ENCODE peak calls at places on chromosomes 5 and 9, in six cellular contexts. F, M, W, E, C and A are unnamed samples.

GRCh38 chr9:97292200-97292599 is 15.3 kb upstream of the CCDC180 start:
- DNase-seq in F (no peak), M (no peak), W (no peak), E (no peak), C (no peak), A (no peak)

GRCh38 chr5:75049581-75050274 is 2.6 kb downstream of the GCNT4 start:
- DNase-seq in F (no peak), M (peak; percentile 56), W (peak; percentile 70), E (no peak), C (peak; percentile 90), A (peak; percentile 15)

GRCh38 chr5:81553570-81554212 is 159.8 kb upstream of the ACOT12 start:
- DNase-seq in F (no peak), M (no peak), W (no peak), E (no peak), C (no peak), A (no peak)

GRCh38 chr5:6013496-6013895 is 364.9 kb downstream of the MED10 start:
- DNase-seq in F (no peak), M (no peak), W (no peak), E (no peak), C (no peak), A (no peak)

GRCh38 chr5:169637085-169637855 is at the start of gene DOCK2:
- DNase-seq in F (no peak), M (no peak), W (peak; percentile 58), E (peak; percentile 92), C (peak; percentile 59), A (peak; percentile 92)

GRCh38 chr9:126614455-126615248 is 924 bp downstream of the LMX1B start:
- DNase-seq in F (no peak), M (peak; percentile 57), W (no peak), E (peak; percentile 85), C (peak; percentile 52), A (no peak)

GRCh38 chr5:463952-464351 is 21.0 kb downstream of the EXOC3 start:
- DNase-seq in F (peak; percentile 22), M (no peak), W (no peak), E (peak; percentile 38), C (no peak), A (peak; percentile 52)

GRCh38 chr9:111926421-111926875 is 29.8 kb downstream of the UGCG start:
- DNase-seq in F (no peak), M (no peak), W (no peak), E (no peak), C (no peak), A (peak; percentile 52)

GRCh38 chr9:21804336-21804735 is 1.9 kb downstream of the MTAP start:
- DNase-seq in F (no peak), M (no peak), W (no peak), E (no peak), C (no peak), A (no peak)

GRCh38 chr5:134527156-134527960 is 1.9 kb downstream of the JADE2 start:
- DNase-seq in F (peak; percentile 76), M (peak; percentile 93), W (peak; percentile 82), E (peak; percentile 96), C (peak; percentile 95), A (peak; percentile 57)

GRCh38 chr9:91423785-91424402 is at the start of gene NFIL3:
- DNase-seq in F (peak; percentile 83), M (peak; percentile 96), W (peak; percentile 87), E (peak; percentile 97), C (peak; percentile 77), A (peak; percentile 70)

GRCh38 chr5:174922955-174923354 is 198.6 kb downstream of the MSX2 start:
- DNase-seq in F (no peak), M (no peak), W (no peak), E (peak; percentile 60), C (peak; percentile 53), A (no peak)

GRCh38 chr5:177453852-177454396 is 7.3 kb downstream of the PRR7 start:
- DNase-seq in F (no peak), M (no peak), W (no peak), E (no peak), C (peak; percentile 53), A (peak; percentile 68)

GRCh38 chr9:1018121-1018520 is 32.0 kb upstream of the DMRT2 start:
- DNase-seq in F (no peak), M (no peak), W (no peak), E (peak; percentile 55), C (peak; percentile 88), A (peak; percentile 33)

GRCh38 chr5:80481019-80481893 is 6.6 kb upstream of the FAM151B start:
- DNase-seq in F (no peak), M (peak; percentile 28), W (peak; percentile 51), E (no peak), C (peak; percentile 79), A (peak; percentile 43)

GRCh38 chr5:134022333-134022732 is 17.6 kb upstream of the VDAC1 start:
- DNase-seq in F (no peak), M (no peak), W (no peak), E (no peak), C (no peak), A (no peak)

GRCh38 chr5:181241393-181241975 is 2.2 kb downstream of the RACK1 start:
- DNase-seq in F (no peak), M (peak; percentile 29), W (no peak), E (no peak), C (no peak), A (no peak)

GRCh38 chr9:133708770-133709611 is 29.2 kb downstream of the SARDH start:
- DNase-seq in F (no peak), M (no peak), W (no peak), E (peak; percentile 63), C (no peak), A (no peak)

GRCh38 chr5:138354926-138355378 is 2.5 kb downstream of the KDM3B start:
- DNase-seq in F (no peak), M (peak; percentile 64), W (no peak), E (no peak), C (peak; percentile 91), A (peak; percentile 23)
- TF ChIP-seq CTCF in F (no peak), M (peak; percentile 32), W (no peak), E (no peak), C (peak; percentile 24), A (no peak)

DNA sequence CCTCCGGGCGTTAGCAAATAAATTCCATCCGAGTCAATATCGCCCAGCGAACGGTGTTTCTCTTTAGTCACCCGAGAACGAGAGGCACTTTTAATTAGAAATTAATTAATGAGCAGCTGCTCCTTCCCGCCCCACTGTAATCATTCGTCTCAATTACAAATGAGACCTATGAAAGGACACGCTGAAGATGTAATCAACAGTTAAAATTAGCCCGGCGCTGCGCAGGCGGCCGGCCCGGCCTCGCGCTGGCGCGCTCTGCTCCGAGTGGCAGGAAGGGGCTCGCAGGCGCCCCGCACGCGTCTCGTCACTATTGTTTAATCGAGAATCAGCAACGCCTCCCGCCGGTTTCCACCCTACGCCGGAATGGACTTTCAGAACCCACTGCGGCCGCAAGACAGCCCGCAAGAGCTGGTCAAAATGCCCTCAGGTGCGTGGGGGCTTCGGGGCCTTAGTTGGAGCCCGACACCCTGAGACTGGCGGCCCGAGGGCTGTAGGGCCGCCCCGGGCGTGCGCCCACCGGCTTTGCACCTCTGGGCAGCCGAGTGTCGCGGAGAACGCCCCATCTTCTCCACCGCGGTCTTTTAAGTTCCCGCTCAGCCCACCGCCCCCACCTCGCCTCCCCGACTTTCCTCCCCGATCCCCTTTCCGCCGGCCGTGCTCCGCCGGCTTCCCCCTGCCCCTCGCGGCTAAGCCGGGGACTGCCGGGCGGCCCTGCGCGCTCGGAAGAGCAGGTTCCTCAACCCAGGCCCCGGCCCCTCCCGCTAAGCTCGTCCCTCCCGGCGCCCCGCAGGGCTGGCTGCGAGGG is 597 bp upstream of the IRX4 start:
- DNase-seq in F (no peak), M (peak; percentile 71), W (no peak), E (no peak), C (peak; percentile 76), A (no peak)
- TF ChIP-seq POLR2AphosphoS5 in F (no peak), M (no peak), W (no peak), E (no peak), C (no peak), A (no peak)

GRCh38 chr9:37800631-37801286 is at the start of gene DCAF10:
- DNase-seq in F (peak; percentile 87), M (peak; percentile 94), W (peak; percentile 90), E (peak; percentile 99), C (peak; percentile 93), A (peak; percentile 87)
- TF ChIP-seq CTCF in F (no peak), M (no peak), W (no peak), E (peak; percentile 21), C (no peak), A (no peak)

DNA sequence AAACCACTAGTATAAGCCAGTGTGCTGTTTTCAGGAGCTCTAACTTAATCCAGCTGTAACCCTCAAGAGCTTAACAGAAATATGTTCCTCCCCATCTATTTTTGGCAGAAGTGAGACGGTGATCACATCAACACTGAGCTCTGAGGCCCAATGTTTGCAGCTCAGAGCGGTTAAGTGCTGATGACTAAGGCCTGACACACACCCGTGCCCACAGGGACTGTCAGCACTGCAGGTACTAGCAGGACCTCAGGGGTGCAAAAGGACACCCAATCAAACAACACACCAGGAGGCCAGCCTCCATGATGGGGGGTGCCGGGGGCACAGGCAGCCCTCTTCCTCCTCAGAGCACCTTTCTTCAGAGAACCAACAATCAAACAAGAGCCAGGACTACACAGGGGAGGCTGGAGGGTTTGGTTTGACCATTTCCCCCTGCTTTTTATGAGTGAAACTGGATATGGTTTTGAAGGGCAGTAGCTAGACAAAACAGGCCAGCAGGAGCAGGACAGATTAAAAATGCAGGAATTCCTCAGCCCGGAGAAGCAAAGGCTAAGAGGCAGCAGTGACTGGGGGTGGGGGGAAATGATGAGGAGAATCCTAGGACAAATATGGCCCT is 61.3 kb downstream of the RAPGEF1 start:
- DNase-seq in F (no peak), M (no peak), W (peak; percentile 68), E (no peak), C (peak; percentile 58), A (peak; percentile 71)
- TF ChIP-seq POLR2AphosphoS5 in F (no peak), M (peak; percentile 67), W (peak; percentile 79), E (peak; percentile 78), C (no peak), A (no peak)

DNA sequence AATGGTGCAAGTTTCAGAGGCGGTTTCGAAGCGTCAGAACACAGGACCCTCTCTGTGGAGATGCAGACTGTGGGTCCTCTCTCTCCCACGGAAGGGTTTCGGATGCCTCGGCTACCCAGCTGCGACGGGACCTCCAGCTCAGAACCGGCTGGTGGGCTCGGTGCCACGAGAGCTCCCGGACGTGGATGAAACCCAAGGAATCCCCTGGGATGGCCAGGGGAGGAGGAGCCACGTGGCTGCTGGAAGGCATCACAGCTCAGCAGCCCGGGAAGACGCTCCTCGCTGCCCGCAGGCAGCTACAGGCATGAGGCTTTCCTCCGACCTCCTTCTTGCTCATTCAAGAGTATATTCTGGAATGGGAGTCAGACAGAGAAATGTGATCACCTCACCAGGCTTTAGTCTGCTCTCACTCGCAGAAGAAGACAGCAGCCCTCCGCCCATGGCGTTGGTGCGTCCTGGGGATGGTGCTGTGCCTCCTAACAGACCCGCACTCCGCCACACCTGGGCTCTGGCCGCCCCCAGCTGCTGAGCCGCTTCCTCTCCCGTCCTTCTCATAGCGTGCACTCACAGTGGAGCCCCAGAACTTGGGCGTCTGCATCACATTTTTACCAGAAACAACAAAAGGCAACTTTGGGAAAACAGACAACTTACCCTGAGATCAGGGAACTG is 308.7 kb downstream of the IRX2 start:
- DNase-seq in F (no peak), M (no peak), W (no peak), E (peak; percentile 62), C (no peak), A (no peak)
- TF ChIP-seq CTCF in F (no peak), M (no peak), W (no peak), E (no peak), C (no peak), A (no peak)